ENCODE peak calls at places on chromosomes 12 and 14, in ten cellular contexts. One of them, this sample, is unnamed.

GRCh38 chr12:49868952-49869815 is 26.3 kb upstream of the BCDIN3D start:
- DNase-seq in EL: peak; percentile 96
- DNase-seq in A549: peak; percentile 22
- DNase-seq in T-cell: no peak
- DNase-seq in small intestine: peak; percentile 21
- DNase-seq in lower leg skin: peak; percentile 90
- DNase-seq in stimulated activated CD8-positive, alpha-beta memory T cell treated with anti-CD3 and anti-CD28 coated beads, Interleukin-15, amount 100 ng/mL, for 48 hours: no peak
- DNase-seq in CD4-positive, alpha-beta T cell: no peak
- DNase-seq in foreskin fibroblast: peak; percentile 90
- DNase-seq in RPMI7951: peak; percentile 100
- DNase-seq in this sample: no peak

GRCh38 chr14:21070610-21071224 is 613 bp downstream of the ARHGEF40 start:
- DNase-seq in EL: peak; percentile 71
- DNase-seq in A549: no peak
- DNase-seq in T-cell: no peak
- DNase-seq in small intestine: peak; percentile 32
- DNase-seq in lower leg skin: peak; percentile 89
- DNase-seq in stimulated activated CD8-positive, alpha-beta memory T cell treated with anti-CD3 and anti-CD28 coated beads, Interleukin-15, amount 100 ng/mL, for 48 hours: no peak
- DNase-seq in CD4-positive, alpha-beta T cell: no peak
- DNase-seq in foreskin fibroblast: peak; percentile 33
- DNase-seq in RPMI7951: peak; percentile 70
- DNase-seq in this sample: no peak

GRCh38 chr14:103185051-103186027 is 62.1 kb downstream of the TNFAIP2 start:
- DNase-seq in EL: peak; percentile 45
- DNase-seq in A549: peak; percentile 54
- DNase-seq in T-cell: no peak
- DNase-seq in small intestine: peak; percentile 37
- DNase-seq in lower leg skin: no peak
- DNase-seq in stimulated activated CD8-positive, alpha-beta memory T cell treated with anti-CD3 and anti-CD28 coated beads, Interleukin-15, amount 100 ng/mL, for 48 hours: no peak
- DNase-seq in CD4-positive, alpha-beta T cell: no peak
- DNase-seq in foreskin fibroblast: no peak
- DNase-seq in RPMI7951: peak; percentile 32
- DNase-seq in this sample: no peak

GRCh38 chr14:101836131-101836530 is 74.6 kb downstream of the PPP2R5C start:
- DNase-seq in EL: peak; percentile 15
- DNase-seq in A549: no peak
- DNase-seq in T-cell: no peak
- DNase-seq in small intestine: no peak
- DNase-seq in lower leg skin: no peak
- DNase-seq in stimulated activated CD8-positive, alpha-beta memory T cell treated with anti-CD3 and anti-CD28 coated beads, Interleukin-15, amount 100 ng/mL, for 48 hours: no peak
- DNase-seq in CD4-positive, alpha-beta T cell: no peak
- DNase-seq in foreskin fibroblast: peak; percentile 18
- DNase-seq in RPMI7951: no peak
- DNase-seq in this sample: no peak

GRCh38 chr12:14545144-14546124 is 22.2 kb downstream of the PLBD1 start:
- DNase-seq in EL: no peak
- DNase-seq in A549: no peak
- DNase-seq in T-cell: no peak
- DNase-seq in small intestine: peak; percentile 56
- DNase-seq in lower leg skin: no peak
- DNase-seq in stimulated activated CD8-positive, alpha-beta memory T cell treated with anti-CD3 and anti-CD28 coated beads, Interleukin-15, amount 100 ng/mL, for 48 hours: no peak
- DNase-seq in CD4-positive, alpha-beta T cell: no peak
- DNase-seq in foreskin fibroblast: no peak
- DNase-seq in RPMI7951: no peak
- DNase-seq in this sample: no peak

GRCh38 chr12:94770397-94770759 is 120.0 kb upstream of the TMCC3 start:
- DNase-seq in EL: no peak
- DNase-seq in A549: no peak
- DNase-seq in T-cell: no peak
- DNase-seq in small intestine: no peak
- DNase-seq in lower leg skin: no peak
- DNase-seq in stimulated activated CD8-positive, alpha-beta memory T cell treated with anti-CD3 and anti-CD28 coated beads, Interleukin-15, amount 100 ng/mL, for 48 hours: no peak
- DNase-seq in CD4-positive, alpha-beta T cell: no peak
- DNase-seq in foreskin fibroblast: no peak
- DNase-seq in RPMI7951: no peak
- DNase-seq in this sample: no peak

GRCh38 chr12:13864081-13864673 is 117.2 kb downstream of the GRIN2B start:
- DNase-seq in EL: peak; percentile 54
- DNase-seq in A549: peak; percentile 88
- DNase-seq in T-cell: peak; percentile 21
- DNase-seq in small intestine: peak; percentile 80
- DNase-seq in lower leg skin: peak; percentile 90
- DNase-seq in stimulated activated CD8-positive, alpha-beta memory T cell treated with anti-CD3 and anti-CD28 coated beads, Interleukin-15, amount 100 ng/mL, for 48 hours: peak; percentile 28
- DNase-seq in CD4-positive, alpha-beta T cell: peak; percentile 4
- DNase-seq in foreskin fibroblast: peak; percentile 2
- DNase-seq in RPMI7951: peak; percentile 50
- DNase-seq in this sample: peak; percentile 9

GRCh38 chr14:70000601-70001000 is 121.4 kb downstream of the SMOC1 start:
- DNase-seq in EL: no peak
- DNase-seq in A549: no peak
- DNase-seq in T-cell: no peak
- DNase-seq in small intestine: no peak
- DNase-seq in lower leg skin: peak; percentile 68
- DNase-seq in stimulated activated CD8-positive, alpha-beta memory T cell treated with anti-CD3 and anti-CD28 coated beads, Interleukin-15, amount 100 ng/mL, for 48 hours: no peak
- DNase-seq in CD4-positive, alpha-beta T cell: no peak
- DNase-seq in foreskin fibroblast: no peak
- DNase-seq in RPMI7951: peak; percentile 52
- DNase-seq in this sample: no peak

GRCh38 chr12:89707992-89708792 is 446 bp downstream of the ATP2B1 start:
- DNase-seq in EL: peak; percentile 28
- DNase-seq in A549: peak; percentile 22
- DNase-seq in T-cell: peak; percentile 28
- DNase-seq in small intestine: peak; percentile 41
- DNase-seq in lower leg skin: peak; percentile 90
- DNase-seq in stimulated activated CD8-positive, alpha-beta memory T cell treated with anti-CD3 and anti-CD28 coated beads, Interleukin-15, amount 100 ng/mL, for 48 hours: peak; percentile 20
- DNase-seq in CD4-positive, alpha-beta T cell: peak; percentile 28
- DNase-seq in foreskin fibroblast: no peak
- DNase-seq in RPMI7951: peak; percentile 17
- DNase-seq in this sample: peak; percentile 15

GRCh38 chr14:52313903-52314481 is at the start of gene PTGER2:
- DNase-seq in EL: peak; percentile 94
- DNase-seq in A549: peak; percentile 63
- DNase-seq in T-cell: peak; percentile 50
- DNase-seq in small intestine: peak; percentile 71
- DNase-seq in lower leg skin: peak; percentile 97
- DNase-seq in stimulated activated CD8-positive, alpha-beta memory T cell treated with anti-CD3 and anti-CD28 coated beads, Interleukin-15, amount 100 ng/mL, for 48 hours: peak; percentile 75
- DNase-seq in CD4-positive, alpha-beta T cell: peak; percentile 69
- DNase-seq in foreskin fibroblast: peak; percentile 98
- DNase-seq in RPMI7951: peak; percentile 87
- DNase-seq in this sample: peak; percentile 60

GRCh38 chr12:9727813-9728212 is 5.1 kb downstream of the CLECL1 start:
- DNase-seq in EL: no peak
- DNase-seq in A549: no peak
- DNase-seq in T-cell: no peak
- DNase-seq in small intestine: no peak
- DNase-seq in lower leg skin: no peak
- DNase-seq in stimulated activated CD8-positive, alpha-beta memory T cell treated with anti-CD3 and anti-CD28 coated beads, Interleukin-15, amount 100 ng/mL, for 48 hours: no peak
- DNase-seq in CD4-positive, alpha-beta T cell: no peak
- DNase-seq in foreskin fibroblast: no peak
- DNase-seq in RPMI7951: no peak
- DNase-seq in this sample: no peak

GRCh38 chr12:79885956-79886490 is 48.9 kb downstream of the PPP1R12A start:
- DNase-seq in EL: no peak
- DNase-seq in A549: no peak
- DNase-seq in T-cell: no peak
- DNase-seq in small intestine: no peak
- DNase-seq in lower leg skin: no peak
- DNase-seq in stimulated activated CD8-positive, alpha-beta memory T cell treated with anti-CD3 and anti-CD28 coated beads, Interleukin-15, amount 100 ng/mL, for 48 hours: no peak
- DNase-seq in CD4-positive, alpha-beta T cell: no peak
- DNase-seq in foreskin fibroblast: no peak
- DNase-seq in RPMI7951: no peak
- DNase-seq in this sample: no peak

GRCh38 chr12:70849265-70849960 is 71.1 kb downstream of the PTPRR start:
- DNase-seq in EL: peak; percentile 1
- DNase-seq in A549: peak; percentile 9
- DNase-seq in T-cell: no peak
- DNase-seq in small intestine: peak; percentile 55
- DNase-seq in lower leg skin: no peak
- DNase-seq in stimulated activated CD8-positive, alpha-beta memory T cell treated with anti-CD3 and anti-CD28 coated beads, Interleukin-15, amount 100 ng/mL, for 48 hours: no peak
- DNase-seq in CD4-positive, alpha-beta T cell: no peak
- DNase-seq in foreskin fibroblast: peak; percentile 21
- DNase-seq in RPMI7951: peak; percentile 8
- DNase-seq in this sample: no peak

GRCh38 chr12:47549258-47549657 is 156.6 kb downstream of the RPAP3 start:
- DNase-seq in EL: no peak
- DNase-seq in A549: no peak
- DNase-seq in T-cell: no peak
- DNase-seq in small intestine: no peak
- DNase-seq in lower leg skin: no peak
- DNase-seq in stimulated activated CD8-positive, alpha-beta memory T cell treated with anti-CD3 and anti-CD28 coated beads, Interleukin-15, amount 100 ng/mL, for 48 hours: no peak
- DNase-seq in CD4-positive, alpha-beta T cell: no peak
- DNase-seq in foreskin fibroblast: no peak
- DNase-seq in RPMI7951: peak; percentile 29
- DNase-seq in this sample: no peak

GRCh38 chr12:72077111-72077820 is 138.6 kb downstream of the TPH2 start:
- DNase-seq in EL: no peak
- DNase-seq in A549: no peak
- DNase-seq in T-cell: no peak
- DNase-seq in small intestine: no peak
- DNase-seq in lower leg skin: no peak
- DNase-seq in stimulated activated CD8-positive, alpha-beta memory T cell treated with anti-CD3 and anti-CD28 coated beads, Interleukin-15, amount 100 ng/mL, for 48 hours: no peak
- DNase-seq in CD4-positive, alpha-beta T cell: no peak
- DNase-seq in foreskin fibroblast: no peak
- DNase-seq in RPMI7951: no peak
- DNase-seq in this sample: no peak

GRCh38 chr14:104506461-104507253 is 72.9 kb upstream of the C14orf180 start:
- DNase-seq in EL: no peak
- DNase-seq in A549: no peak
- DNase-seq in T-cell: no peak
- DNase-seq in small intestine: no peak
- DNase-seq in lower leg skin: no peak
- DNase-seq in stimulated activated CD8-positive, alpha-beta memory T cell treated with anti-CD3 and anti-CD28 coated beads, Interleukin-15, amount 100 ng/mL, for 48 hours: no peak
- DNase-seq in CD4-positive, alpha-beta T cell: no peak
- DNase-seq in foreskin fibroblast: no peak
- DNase-seq in RPMI7951: no peak
- DNase-seq in this sample: no peak

GRCh38 chr12:51593539-51593938 is 2.5 kb downstream of the SCN8A start:
- DNase-seq in EL: peak; percentile 49
- DNase-seq in A549: no peak
- DNase-seq in T-cell: no peak
- DNase-seq in small intestine: peak; percentile 21
- DNase-seq in lower leg skin: no peak
- DNase-seq in stimulated activated CD8-positive, alpha-beta memory T cell treated with anti-CD3 and anti-CD28 coated beads, Interleukin-15, amount 100 ng/mL, for 48 hours: no peak
- DNase-seq in CD4-positive, alpha-beta T cell: no peak
- DNase-seq in foreskin fibroblast: peak; percentile 68
- DNase-seq in RPMI7951: peak; percentile 38
- DNase-seq in this sample: peak; percentile 29

GRCh38 chr14:93219103-93219726 is 12.2 kb downstream of the UBR7 start:
- DNase-seq in EL: peak; percentile 47
- DNase-seq in A549: peak; percentile 80
- DNase-seq in T-cell: peak; percentile 58
- DNase-seq in small intestine: peak; percentile 66
- DNase-seq in lower leg skin: no peak
- DNase-seq in stimulated activated CD8-positive, alpha-beta memory T cell treated with anti-CD3 and anti-CD28 coated beads, Interleukin-15, amount 100 ng/mL, for 48 hours: no peak
- DNase-seq in CD4-positive, alpha-beta T cell: peak; percentile 37
- DNase-seq in foreskin fibroblast: peak; percentile 29
- DNase-seq in RPMI7951: peak; percentile 46
- DNase-seq in this sample: no peak

GRCh38 chr14:20583908-20584307 is 3.9 kb downstream of the RNASE11 start:
- DNase-seq in EL: no peak
- DNase-seq in A549: no peak
- DNase-seq in T-cell: no peak
- DNase-seq in small intestine: no peak
- DNase-seq in lower leg skin: no peak
- DNase-seq in stimulated activated CD8-positive, alpha-beta memory T cell treated with anti-CD3 and anti-CD28 coated beads, Interleukin-15, amount 100 ng/mL, for 48 hours: no peak
- DNase-seq in CD4-positive, alpha-beta T cell: no peak
- DNase-seq in foreskin fibroblast: no peak
- DNase-seq in RPMI7951: no peak
- DNase-seq in this sample: no peak

GRCh38 chr12:88914967-88915366 is 334.7 kb upstream of the KITLG start:
- DNase-seq in EL: no peak
- DNase-seq in A549: no peak
- DNase-seq in T-cell: no peak
- DNase-seq in small intestine: no peak
- DNase-seq in lower leg skin: no peak
- DNase-seq in stimulated activated CD8-positive, alpha-beta memory T cell treated with anti-CD3 and anti-CD28 coated beads, Interleukin-15, amount 100 ng/mL, for 48 hours: no peak
- DNase-seq in CD4-positive, alpha-beta T cell: no peak
- DNase-seq in foreskin fibroblast: no peak
- DNase-seq in RPMI7951: no peak
- DNase-seq in this sample: no peak

GRCh38 chr12:26135010-26135420 is 10.2 kb upstream of the BHLHE41 start:
- DNase-seq in EL: no peak
- DNase-seq in A549: no peak
- DNase-seq in T-cell: no peak
- DNase-seq in small intestine: peak; percentile 54
- DNase-seq in lower leg skin: no peak
- DNase-seq in stimulated activated CD8-positive, alpha-beta memory T cell treated with anti-CD3 and anti-CD28 coated beads, Interleukin-15, amount 100 ng/mL, for 48 hours: no peak
- DNase-seq in CD4-positive, alpha-beta T cell: no peak
- DNase-seq in foreskin fibroblast: no peak
- DNase-seq in RPMI7951: peak; percentile 34
- DNase-seq in this sample: no peak

GRCh38 chr12:31120392-31121008 is 46.8 kb downstream of the DDX11 start:
- DNase-seq in EL: no peak
- DNase-seq in A549: no peak
- DNase-seq in T-cell: no peak
- DNase-seq in small intestine: no peak
- DNase-seq in lower leg skin: no peak
- DNase-seq in stimulated activated CD8-positive, alpha-beta memory T cell treated with anti-CD3 and anti-CD28 coated beads, Interleukin-15, amount 100 ng/mL, for 48 hours: no peak
- DNase-seq in CD4-positive, alpha-beta T cell: no peak
- DNase-seq in foreskin fibroblast: no peak
- DNase-seq in RPMI7951: no peak
- DNase-seq in this sample: no peak

GRCh38 chr12:104604070-104604994 is 147.6 kb downstream of the CHST11 start:
- DNase-seq in EL: peak; percentile 98
- DNase-seq in A549: peak; percentile 94
- DNase-seq in T-cell: peak; percentile 21
- DNase-seq in small intestine: peak; percentile 44
- DNase-seq in lower leg skin: peak; percentile 96
- DNase-seq in stimulated activated CD8-positive, alpha-beta memory T cell treated with anti-CD3 and anti-CD28 coated beads, Interleukin-15, amount 100 ng/mL, for 48 hours: peak; percentile 43
- DNase-seq in CD4-positive, alpha-beta T cell: peak; percentile 20
- DNase-seq in foreskin fibroblast: peak; percentile 97
- DNase-seq in RPMI7951: peak; percentile 97
- DNase-seq in this sample: peak; percentile 16

GRCh38 chr14:71591929-71592328 is 340.3 kb upstream of the RGS6 start:
- DNase-seq in EL: peak; percentile 83
- DNase-seq in A549: no peak
- DNase-seq in T-cell: no peak
- DNase-seq in small intestine: peak; percentile 32
- DNase-seq in lower leg skin: no peak
- DNase-seq in stimulated activated CD8-positive, alpha-beta memory T cell treated with anti-CD3 and anti-CD28 coated beads, Interleukin-15, amount 100 ng/mL, for 48 hours: no peak
- DNase-seq in CD4-positive, alpha-beta T cell: no peak
- DNase-seq in foreskin fibroblast: peak; percentile 63
- DNase-seq in RPMI7951: peak; percentile 82
- DNase-seq in this sample: no peak

GRCh38 chr12:2168808-2169207 is 116.0 kb downstream of the CACNA1C start:
- DNase-seq in EL: peak; percentile 7
- DNase-seq in A549: peak; percentile 42
- DNase-seq in T-cell: no peak
- DNase-seq in small intestine: peak; percentile 99
- DNase-seq in lower leg skin: no peak
- DNase-seq in stimulated activated CD8-positive, alpha-beta memory T cell treated with anti-CD3 and anti-CD28 coated beads, Interleukin-15, amount 100 ng/mL, for 48 hours: no peak
- DNase-seq in CD4-positive, alpha-beta T cell: no peak
- DNase-seq in foreskin fibroblast: no peak
- DNase-seq in RPMI7951: peak; percentile 70
- DNase-seq in this sample: no peak

GRCh38 chr12:94994312-94994711 is 9.2 kb downstream of the NDUFA12 start:
- DNase-seq in EL: peak; percentile 83
- DNase-seq in A549: peak; percentile 46
- DNase-seq in T-cell: no peak
- DNase-seq in small intestine: no peak
- DNase-seq in lower leg skin: no peak
- DNase-seq in stimulated activated CD8-positive, alpha-beta memory T cell treated with anti-CD3 and anti-CD28 coated beads, Interleukin-15, amount 100 ng/mL, for 48 hours: no peak
- DNase-seq in CD4-positive, alpha-beta T cell: no peak
- DNase-seq in foreskin fibroblast: peak; percentile 26
- DNase-seq in RPMI7951: peak; percentile 74
- DNase-seq in this sample: no peak

GRCh38 chr12:27931390-27931789 is 41.1 kb downstream of the PTHLH start:
- DNase-seq in EL: no peak
- DNase-seq in A549: no peak
- DNase-seq in T-cell: no peak
- DNase-seq in small intestine: no peak
- DNase-seq in lower leg skin: no peak
- DNase-seq in stimulated activated CD8-positive, alpha-beta memory T cell treated with anti-CD3 and anti-CD28 coated beads, Interleukin-15, amount 100 ng/mL, for 48 hours: no peak
- DNase-seq in CD4-positive, alpha-beta T cell: no peak
- DNase-seq in foreskin fibroblast: no peak
- DNase-seq in RPMI7951: no peak
- DNase-seq in this sample: no peak

GRCh38 chr12:123250471-123251383 is 17.5 kb downstream of the MTRFR start:
- DNase-seq in EL: no peak
- DNase-seq in A549: peak; percentile 97
- DNase-seq in T-cell: no peak
- DNase-seq in small intestine: peak; percentile 98
- DNase-seq in lower leg skin: peak; percentile 88
- DNase-seq in stimulated activated CD8-positive, alpha-beta memory T cell treated with anti-CD3 and anti-CD28 coated beads, Interleukin-15, amount 100 ng/mL, for 48 hours: no peak
- DNase-seq in CD4-positive, alpha-beta T cell: no peak
- DNase-seq in foreskin fibroblast: no peak
- DNase-seq in RPMI7951: no peak
- DNase-seq in this sample: no peak

This sample was measured in CD8-positive, alpha-beta T cell.